ENCODE peak calls at places on chromosomes 11 and 22, in seven cellular contexts. R, K, B, W, H, A and V are unnamed samples. For H3K36me3, the result is how much of the 10 kb centered on the place peaks cover.

GRCh38 chr11:44630511-44631210 is 65.2 kb downstream of the CD82 start:
- DNase-seq in R (no peak), K (no peak), B (peak), W (peak), H (no peak), A (peak), V (no peak)

GRCh38 chr11:6755303-6755952 is 16.3 kb downstream of the OR2AG2 start:
- DNase-seq in R (peak), K (peak), B (peak), W (no peak), H (no peak), A (peak), V (no peak)

GRCh38 chr11:1863352-1864215 is 10.7 kb downstream of the LSP1 start:
- DNase-seq in R (peak), K (peak), B (peak), W (peak), H (peak), A (peak), V (peak)

GRCh38 chr11:75491465-75491864 is 34.3 kb downstream of the GDPD5 start:
- DNase-seq in R (no peak), K (no peak), B (no peak), W (no peak), H (no peak), A (no peak), V (no peak)

GRCh38 chr22:18955696-18956095 is 19.6 kb upstream of the PRODH start:
- DNase-seq in R (no peak), K (no peak), B (no peak), W (peak), H (no peak), A (no peak), V (no peak)

GRCh38 chr11:16226245-16226644 is 130.1 kb downstream of the SOX6 start:
- DNase-seq in R (peak), K (peak), B (peak), W (peak), H (no peak), A (peak), V (peak)

GRCh38 chr11:71406681-71407080 is 41.5 kb downstream of the DHCR7 start:
- DNase-seq in R (no peak), K (no peak), B (no peak), W (no peak), H (no peak), A (no peak), V (no peak)

GRCh38 chr11:74154621-74155281 is 16.1 kb downstream of the C2CD3 start:
- DNase-seq in R (peak), K (no peak), B (no peak), W (no peak), H (no peak), A (peak), V (no peak)

GRCh38 chr11:108958446-108959123 is 293.7 kb downstream of the DDX10 start:
- DNase-seq in R (no peak), K (no peak), B (no peak), W (no peak), H (no peak), A (no peak), V (no peak)

GRCh38 chr11:133930767-133931448 is 25.9 kb downstream of the IGSF9B start:
- DNase-seq in R (peak), K (no peak), B (no peak), W (no peak), H (no peak), A (no peak), V (no peak)

GRCh38 chr11:61349189-61349751 is 12.4 kb downstream of the CYB561A3 start:
- DNase-seq in R (no peak), K (no peak), B (no peak), W (no peak), H (no peak), A (no peak), V (no peak)

GRCh38 chr11:14029971-14030531 is 67.5 kb downstream of the SPON1 start:
- DNase-seq in R (peak), K (peak), B (peak), W (peak), H (peak), A (peak), V (peak)

GRCh38 chr11:30653606-30654005 is 67.5 kb upstream of the MPPED2 start:
- DNase-seq in R (no peak), K (no peak), B (no peak), W (no peak), H (no peak), A (no peak), V (no peak)

GRCh38 chr11:108886608-108887007 is 221.7 kb downstream of the DDX10 start:
- DNase-seq in R (no peak), K (no peak), B (no peak), W (no peak), H (no peak), A (no peak), V (no peak)

GRCh38 chr22:27273386-27273785 is 528.2 kb downstream of the MN1 start:
- DNase-seq in R (no peak), K (no peak), B (no peak), W (no peak), H (no peak), A (no peak), V (no peak)

GRCh38 chr11:101470414-101470813 is 113.4 kb downstream of the TRPC6 start:
- DNase-seq in R (no peak), K (no peak), B (no peak), W (no peak), H (no peak), A (no peak), V (no peak)

GRCh38 chr11:11407065-11407737 is 54.2 kb upstream of the CSNK2A3 start:
- DNase-seq in R (no peak), K (peak), B (no peak), W (no peak), H (peak), A (peak), V (no peak)

GRCh38 chr22:39135092-39135896 is 17.2 kb downstream of the CBX7 start:
- DNase-seq in R (peak), K (peak), B (no peak), W (no peak), H (no peak), A (no peak), V (no peak)

GRCh38 chr11:16738949-16739262 is 459 bp downstream of the C11orf58 start:
- DNase-seq in R (no peak), K (no peak), B (no peak), W (no peak), H (no peak), A (no peak), V (no peak)

GRCh38 chr11:36034572-36035331 is 90.9 kb downstream of the LDLRAD3 start:
- DNase-seq in R (no peak), K (no peak), B (no peak), W (no peak), H (no peak), A (no peak), V (no peak)

GRCh38 chr22:22031183-22031560 is 48.6 kb upstream of the TOP3B start:
- DNase-seq in R (no peak), K (no peak), B (no peak), W (no peak), H (no peak), A (no peak), V (no peak)

GRCh38 chr11:125166347-125166841 is 1.8 kb downstream of the PKNOX2 start:
- DNase-seq in R (peak), K (peak), B (no peak), W (no peak), H (no peak), A (no peak), V (peak)

GRCh38 chr11:118450451-118450850 is 14.2 kb downstream of the KMT2A start:
- DNase-seq in R (no peak), K (no peak), B (no peak), W (no peak), H (no peak), A (no peak), V (no peak)

GRCh38 chr11:118449316-118449918 is 13.1 kb downstream of the KMT2A start:
- DNase-seq in R (no peak), K (no peak), B (no peak), W (no peak), H (no peak), A (no peak), V (no peak)

GRCh38 chr11:118443590-118444218 is 7.4 kb downstream of the KMT2A start:
- DNase-seq in R (no peak), K (no peak), B (no peak), W (no peak), H (no peak), A (no peak), V (no peak)

GRCh38 chr11:118447423-118447822 is 11.1 kb downstream of the KMT2A start:
- DNase-seq in R (no peak), K (no peak), B (no peak), W (no peak), H (no peak), A (no peak), V (no peak)

DNA sequence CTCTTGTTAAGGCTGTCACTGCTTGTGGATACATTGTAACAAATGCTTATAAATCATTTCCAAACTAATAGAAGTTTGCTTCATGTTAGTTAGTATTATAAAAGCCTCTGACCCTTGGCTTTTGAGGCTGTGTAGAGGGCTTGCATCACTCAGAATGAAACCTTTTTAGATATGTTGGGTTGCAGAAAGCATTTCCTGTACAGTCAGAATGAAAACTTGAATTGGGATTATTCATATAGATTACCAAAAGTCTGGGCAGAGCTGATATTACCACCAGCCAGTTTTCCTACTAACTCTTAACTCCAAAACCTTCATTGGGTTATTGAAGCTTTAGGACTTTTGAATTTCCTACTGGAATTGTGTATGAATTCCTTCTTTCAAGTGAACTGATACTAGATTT is 12.0 kb downstream of the KMT2A start:
- DNase-seq in R (no peak), K (no peak), B (no peak), W (no peak), H (no peak), A (no peak), V (no peak)
- H3K36me3 ChIP-seq in R (under half), K (under half), B (under half), W (under half), H (under half), A (under half), V (under half)

GRCh38 chr11:57417056-57417455 is 9.9 kb downstream of the SLC43A3 start:
- DNase-seq in R (no peak), K (no peak), B (no peak), W (no peak), H (peak), A (peak), V (no peak)
- TF ChIP-seq POLR2A in R (no peak), K (no peak), B (no peak), W (no peak), H (no peak), A (no peak), V (no peak)

GRCh38 chr11:47784785-47785381 is 17.7 kb upstream of the FNBP4 start:
- DNase-seq in R (no peak), K (no peak), B (no peak), W (no peak), H (no peak), A (no peak), V (no peak)
- H3K36me3 ChIP-seq in R (under half), K (under half), B (half or more), W (half or more), H (under half), A (under half), V (under half)

GRCh38 chr22:24404561-24405275 is 22.7 kb upstream of the ADORA2A start:
- DNase-seq in R (no peak), K (no peak), B (no peak), W (no peak), H (no peak), A (no peak), V (no peak)

GRCh38 chr22:24400037-24400725 is 27.2 kb upstream of the ADORA2A start:
- DNase-seq in R (no peak), K (no peak), B (no peak), W (no peak), H (no peak), A (no peak), V (no peak)

GRCh38 chr22:24401824-24402434 is 25.5 kb upstream of the ADORA2A start:
- DNase-seq in R (no peak), K (no peak), B (no peak), W (no peak), H (no peak), A (no peak), V (no peak)

GRCh38 chr22:24400726-24401596 is 26.4 kb upstream of the ADORA2A start:
- DNase-seq in R (no peak), K (no peak), B (no peak), W (no peak), H (no peak), A (no peak), V (no peak)

GRCh38 chr22:24402460-24403192 is 24.8 kb upstream of the ADORA2A start:
- DNase-seq in R (peak), K (peak), B (peak), W (peak), H (peak), A (peak), V (peak)
- TF ChIP-seq POLR2A in R (no peak), K (no peak), B (no peak), W (no peak), H (no peak), A (no peak), V (no peak)

GRCh38 chr22:41668971-41669911 is 19.4 kb downstream of the SNU13 start:
- DNase-seq in R (no peak), K (no peak), B (no peak), W (peak), H (no peak), A (no peak), V (no peak)
- H3K36me3 ChIP-seq in R (under half), K (under half), B (under half), W (under half), H (under half), A (under half), V (under half)

DNA sequence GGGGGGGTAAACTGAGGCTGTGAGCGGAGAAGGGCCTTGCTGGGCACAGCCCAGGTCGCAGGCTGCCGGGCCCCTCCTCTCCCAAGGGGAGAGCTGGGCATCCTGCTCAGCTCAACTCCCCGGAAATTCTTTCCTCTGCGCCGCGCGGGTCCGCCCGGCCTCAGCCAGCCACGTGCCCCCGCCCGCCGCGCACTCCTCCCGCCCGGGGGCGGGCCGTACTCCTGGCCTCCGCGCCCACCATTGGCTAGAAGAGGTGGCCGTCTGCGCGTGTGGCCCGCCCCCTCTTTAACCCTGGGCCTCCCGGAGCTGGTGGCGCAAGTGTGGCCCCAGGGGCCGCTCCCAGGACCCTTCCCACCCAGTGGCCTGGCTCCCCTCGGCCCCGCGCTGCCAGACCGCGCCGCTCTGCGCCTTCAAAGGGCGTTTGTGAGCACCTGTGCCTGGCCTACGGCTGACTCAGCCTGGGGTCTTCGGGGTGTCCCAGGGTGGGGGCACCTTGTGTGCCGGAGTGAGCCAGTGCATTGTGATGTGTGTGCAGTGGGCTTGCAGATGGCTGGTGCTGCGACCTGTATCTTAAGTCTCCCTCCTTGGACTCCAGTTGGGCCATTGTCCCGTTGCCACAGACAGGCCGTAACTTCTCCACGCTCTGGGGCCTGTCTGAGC is 2.0 kb downstream of the MRGPRF start:
- DNase-seq in R (peak), K (peak), B (peak), W (peak), H (peak), A (peak), V (peak)
- TF ChIP-seq POLR2A in R (peak), K (peak), B (no peak), W (no peak), H (peak), A (no peak), V (no peak)

GRCh38 chr11:72405009-72405408 is 29.3 kb downstream of the CLPB start:
- DNase-seq in R (no peak), K (no peak), B (no peak), W (no peak), H (no peak), A (no peak), V (no peak)

GRCh38 chr11:72411623-72412532 is 22.5 kb downstream of the CLPB start:
- DNase-seq in R (peak), K (no peak), B (no peak), W (no peak), H (no peak), A (peak), V (no peak)

GRCh38 chr11:72410956-72411355 is 23.4 kb downstream of the CLPB start:
- DNase-seq in R (no peak), K (no peak), B (no peak), W (no peak), H (no peak), A (no peak), V (no peak)

GRCh38 chr11:72409458-72409857 is 24.9 kb downstream of the CLPB start:
- DNase-seq in R (no peak), K (no peak), B (no peak), W (no peak), H (no peak), A (no peak), V (no peak)

GRCh38 chr11:72406536-72407507 is 27.5 kb downstream of the CLPB start:
- DNase-seq in R (no peak), K (no peak), B (no peak), W (no peak), H (no peak), A (no peak), V (no peak)
- H3K36me3 ChIP-seq in R (under half), K (under half), B (under half), W (under half), H (under half), A (under half), V (under half)